ENCODE peak calls at places on chromosome 4, in seven cellular contexts. Y, K, O, Z, N, X and S are unnamed samples.
A peak's percentile ranks its signal among the peaks of the same experiment; 100 is the strongest.

GRCh38 chr4:146972036-146972435 is 26.4 kb upstream of the TTC29 start:
- DNase-seq in N (no peak), Y (no peak), K (no peak), Z (no peak), O (no peak), X (no peak), S (no peak)

GRCh38 chr4:6574747-6575502 is at the start of gene MAN2B2:
- DNase-seq in X (peak; percentile 79), N (peak; percentile 99), Y (peak; percentile 93), O (peak; percentile 78), K (peak; percentile 99), Z (peak; percentile 27), S (peak; percentile 90)

GRCh38 chr4:155906554-155907247 is 3.2 kb downstream of the TDO2 start:
- DNase-seq in N (no peak), Z (no peak), Y (no peak), K (no peak), X (no peak), O (no peak), S (no peak)

GRCh38 chr4:123785515-123785914 is 388.9 kb downstream of the SPRY1 start:
- DNase-seq in K (no peak), Z (no peak), N (no peak), Y (peak; percentile 27), O (peak; percentile 10), X (no peak), S (peak; percentile 84)

GRCh38 chr4:183797041-183797444 is 108.1 kb upstream of the STOX2 start:
- DNase-seq in N (no peak), X (peak; percentile 30), O (no peak), Z (no peak), K (no peak), Y (peak; percentile 34), S (no peak)

GRCh38 chr4:1772869-1773538 is 20.1 kb upstream of the FGFR3 start:
- DNase-seq in X (no peak), K (no peak), Z (no peak), Y (no peak), N (no peak), O (no peak), S (no peak)

GRCh38 chr4:153542835-153543234 is 76.7 kb downstream of the TMEM131L start:
- DNase-seq in Z (no peak), N (no peak), K (no peak), Y (no peak), O (no peak), X (no peak), S (no peak)

GRCh38 chr4:7306021-7306420 is 113.7 kb downstream of the SORCS2 start:
- DNase-seq in O (no peak), Z (no peak), N (no peak), Y (no peak), K (no peak), X (no peak), S (no peak)

GRCh38 chr4:22496165-22496813 is 19.6 kb downstream of the ADGRA3 start:
- DNase-seq in N (no peak), Y (no peak), Z (no peak), X (no peak), O (no peak), K (no peak), S (no peak)

GRCh38 chr4:52425751-52426326 is 233.3 kb downstream of the USP46 start:
- DNase-seq in Z (no peak), O (no peak), X (no peak), Y (peak; percentile 67), N (no peak), K (no peak), S (no peak)

GRCh38 chr4:10666616-10667015 is 18.0 kb downstream of the CLNK start:
- DNase-seq in Y (no peak), X (no peak), N (no peak), Z (no peak), K (no peak), O (no peak), S (no peak)

GRCh38 chr4:1205641-1206298 is 33.4 kb upstream of the SPON2 start:
- DNase-seq in N (peak; percentile 18), O (no peak), K (no peak), Y (peak; percentile 23), Z (no peak), X (no peak), S (peak; percentile 77)

GRCh38 chr4:185730387-185730786 is 81.6 kb downstream of the SORBS2 start:
- DNase-seq in O (no peak), X (peak; percentile 2), K (no peak), Y (no peak), N (no peak), Z (no peak), S (no peak)

GRCh38 chr4:53920116-53920515 is 144.3 kb downstream of the CHIC2 start:
- DNase-seq in Z (no peak), N (no peak), X (no peak), Y (no peak), O (no peak), K (no peak), S (no peak)

GRCh38 chr4:155106629-155107028 is 101.8 kb upstream of the NPY2R start:
- DNase-seq in O (no peak), Z (no peak), X (no peak), K (no peak), N (no peak), Y (no peak), S (no peak)

GRCh38 chr4:77471821-77472495 is 133.7 kb upstream of the CXCL13 start:
- DNase-seq in X (no peak), N (no peak), Y (peak; percentile 74), K (no peak), Z (no peak), O (no peak), S (no peak)

GRCh38 chr4:151865327-151865726 is 104.5 kb upstream of the GATB start:
- DNase-seq in N (no peak), Z (no peak), X (peak; percentile 99), K (no peak), O (no peak), Y (peak; percentile 39), S (no peak)

GRCh38 chr4:122003335-122003734 is 51.5 kb upstream of the TRPC3 start:
- DNase-seq in N (no peak), Y (no peak), K (no peak), X (peak; percentile 51), O (peak; percentile 25), Z (peak; percentile 42), S (no peak)

GRCh38 chr4:2535386-2536192 is 858 bp upstream of the FAM193A start:
- DNase-seq in N (peak; percentile 36), X (peak; percentile 90), K (no peak), O (no peak), Z (no peak), Y (peak; percentile 35), S (peak; percentile 88)

GRCh38 chr4:134328741-134329140 is 127.2 kb upstream of the PABPC4L start:
- DNase-seq in N (no peak), Y (no peak), X (no peak), Z (no peak), K (no peak), O (no peak), S (no peak)

GRCh38 chr4:6617246-6617645 is 23.2 kb upstream of the MRFAP1 start:
- DNase-seq in O (no peak), Z (no peak), X (no peak), Y (no peak), N (no peak), K (no peak), S (no peak)

GRCh38 chr4:109846395-109847098 is 1.4 kb upstream of the LRIT3 start:
- DNase-seq in N (no peak), Y (no peak), O (peak; percentile 19), X (no peak), K (no peak), Z (no peak), S (no peak)

GRCh38 chr4:36757623-36758311 is 476.4 kb downstream of the DTHD1 start:
- DNase-seq in Y (no peak), O (no peak), Z (no peak), K (no peak), X (no peak), N (no peak), S (no peak)

GRCh38 chr4:26062221-26062620 is 148.2 kb downstream of the SMIM20 start:
- DNase-seq in K (no peak), Y (no peak), N (no peak), X (no peak), Z (no peak), O (no peak), S (no peak)

GRCh38 chr4:159252491-159252890 is 149.6 kb downstream of the RAPGEF2 start:
- DNase-seq in O (peak; percentile 10), Y (no peak), X (no peak), N (no peak), K (no peak), Z (no peak), S (no peak)

GRCh38 chr4:3311095-3311372 is 18.2 kb downstream of the RGS12 start:
- DNase-seq in K (no peak), N (no peak), Y (peak; percentile 22), X (no peak), Z (no peak), O (no peak), S (no peak)

GRCh38 chr4:113574636-113575103 is 186.9 kb downstream of the CAMK2D start:
- DNase-seq in X (no peak), Y (no peak), K (no peak), Z (no peak), O (peak; percentile 88), N (no peak), S (no peak)

GRCh38 chr4:126192506-126192905 is 877.8 kb downstream of the FAT4 start:
- DNase-seq in X (no peak), K (no peak), Z (no peak), N (no peak), Y (no peak), O (no peak), S (no peak)
- TF ChIP-seq POLR2AphosphoS5 in X (no peak), K (no peak), Z (no peak), N (no peak), Y (no peak), O (no peak), S (no peak)

DNA sequence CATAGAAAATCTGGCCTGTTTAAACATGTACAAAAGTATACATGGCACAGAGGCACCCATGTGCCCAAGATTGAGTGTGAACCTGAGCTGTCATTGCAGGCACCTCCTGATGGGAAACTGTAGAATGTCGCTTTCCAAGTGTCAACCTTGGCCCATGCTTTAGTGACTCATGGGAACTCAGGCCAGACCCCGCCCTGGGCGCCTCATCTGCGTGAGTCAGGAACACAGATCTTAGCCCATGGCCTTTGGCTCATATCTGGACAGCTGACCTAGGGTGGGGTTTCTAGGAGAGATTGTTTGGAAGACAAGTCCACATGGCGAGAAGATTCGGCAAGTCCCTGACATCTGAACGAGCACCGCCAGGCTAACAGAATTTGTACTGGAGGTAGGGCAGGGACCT is 50.0 kb downstream of the CYTL1 start:
- DNase-seq in Y (peak; percentile 42), N (no peak), K (no peak), O (no peak), Z (peak; percentile 22), X (no peak), S (peak; percentile 87)
- TF ChIP-seq POLR2AphosphoS5 in Y (no peak), N (no peak), K (no peak), O (no peak), Z (no peak), X (no peak), S (no peak)

GRCh38 chr4:16532240-16532990 is 306.1 kb upstream of the TAPT1 start:
- DNase-seq in N (no peak), Z (no peak), O (peak; percentile 96), K (no peak), Y (no peak), X (no peak), S (no peak)
- TF ChIP-seq POLR2AphosphoS5 in N (no peak), Z (no peak), O (no peak), K (no peak), Y (no peak), X (no peak), S (peak; percentile 48)

DNA sequence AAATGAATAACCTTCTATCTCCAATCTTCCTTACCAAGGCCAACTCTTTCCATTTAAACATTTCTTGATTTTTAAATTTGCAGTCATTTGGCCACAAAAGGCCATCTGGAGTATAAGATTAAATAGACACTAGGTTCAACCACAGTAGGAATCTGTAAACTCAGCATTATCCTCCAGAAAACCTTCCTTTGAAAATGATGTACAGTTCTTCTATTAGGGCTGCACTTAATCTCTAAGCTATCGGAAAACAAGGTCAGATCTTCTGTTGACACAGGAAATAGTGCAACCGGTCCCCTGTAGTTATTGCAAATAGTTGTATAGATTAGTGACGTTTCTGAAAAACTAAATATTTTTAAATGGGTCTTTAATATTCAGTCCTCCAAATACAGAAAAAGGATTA is 359.0 kb upstream of the ATOH1 start:
- DNase-seq in Y (no peak), K (no peak), Z (no peak), X (no peak), O (no peak), N (no peak), S (no peak)
- TF ChIP-seq POLR2AphosphoS5 in Y (no peak), K (no peak), Z (no peak), X (no peak), O (no peak), N (no peak), S (no peak)